ENCODE peak calls at places on chromosomes 2 and 18, in five cellular contexts. F is K562, D is SK-N-SH, L is A549, E is IMR-90. I is an unnamed sample.
A peak's percentile ranks its signal among the peaks of the same experiment; 100 is the strongest.

GRCh38 chr2:36485521-36485920 is 112.4 kb downstream of the FEZ2 start:
- DNase-seq in F (no peak), D (no peak), L (no peak), E (peak; percentile 94), I (no peak)

GRCh38 chr2:85577386-85578242 is at the start of gene VAMP8:
- DNase-seq in F (peak; percentile 86), D (no peak), L (no peak), E (no peak), I (no peak)

GRCh38 chr2:45962522-45962921 is 311.0 kb downstream of the PRKCE start:
- DNase-seq in F (no peak), D (peak; percentile 68), L (no peak), E (peak; percentile 84), I (no peak)

GRCh38 chr2:234564719-234565118 is 67.8 kb upstream of the ARL4C start:
- DNase-seq in F (no peak), D (peak; percentile 55), L (no peak), E (peak; percentile 80), I (no peak)

GRCh38 chr18:11570073-11570588 is 39.3 kb upstream of the SLC35G4 start:
- DNase-seq in F (no peak), D (no peak), L (no peak), E (no peak), I (no peak)

GRCh38 chr2:128622371-128622770 is 303.7 kb upstream of the HS6ST1 start:
- DNase-seq in F (no peak), D (no peak), L (no peak), E (no peak), I (no peak)

GRCh38 chr2:138708682-138709241 is 71.4 kb downstream of the NXPH2 start:
- DNase-seq in F (no peak), D (no peak), L (no peak), E (peak; percentile 34), I (no peak)

GRCh38 chr2:178279142-178279541 is 84.8 kb downstream of the OSBPL6 start:
- DNase-seq in F (no peak), D (no peak), L (no peak), E (peak; percentile 93), I (no peak)

GRCh38 chr2:207086136-207086535 is 79.6 kb downstream of the KLF7 start:
- DNase-seq in F (no peak), D (no peak), L (no peak), E (no peak), I (no peak)

GRCh38 chr2:120736202-120736954 is 710 bp downstream of the GLI2 start:
- DNase-seq in F (no peak), D (peak; percentile 72), L (peak; percentile 40), E (no peak), I (no peak)

GRCh38 chr2:40043191-40043590 is 264.1 kb upstream of the THUMPD2 start:
- DNase-seq in F (no peak), D (no peak), L (no peak), E (peak; percentile 71), I (no peak)

GRCh38 chr2:191637182-191638078 is 40.5 kb upstream of the NABP1 start:
- DNase-seq in F (peak; percentile 25), D (no peak), L (peak; percentile 21), E (peak; percentile 71), I (no peak)

GRCh38 chr18:41324020-41324791 is 630.8 kb upstream of the PIK3C3 start:
- DNase-seq in F (no peak), D (no peak), L (no peak), E (peak; percentile 17), I (no peak)

GRCh38 chr2:162086904-162087303 is 12.9 kb upstream of the DPP4 start:
- DNase-seq in F (no peak), D (no peak), L (no peak), E (no peak), I (no peak)

GRCh38 chr2:774436-774835 is 97.2 kb upstream of the TMEM18 start:
- DNase-seq in F (no peak), D (no peak), L (no peak), E (no peak), I (no peak)

GRCh38 chr2:144748443-144748842 is 228.5 kb upstream of the ZEB2 start:
- DNase-seq in F (no peak), D (no peak), L (no peak), E (no peak), I (no peak)

GRCh38 chr2:157822993-157823392 is 53.1 kb downstream of the ACVR1 start:
- DNase-seq in F (no peak), D (no peak), L (no peak), E (peak; percentile 83), I (no peak)

GRCh38 chr2:120958623-120959366 is 223.1 kb downstream of the GLI2 start:
- DNase-seq in F (peak; percentile 62), D (peak; percentile 66), L (no peak), E (no peak), I (no peak)

GRCh38 chr2:86446060-86446459 is 4.9 kb downstream of the KDM3A start:
- DNase-seq in F (no peak), D (no peak), L (no peak), E (no peak), I (no peak)

GRCh38 chr2:69241039-69241586 is 145.9 kb downstream of the GFPT1 start:
- DNase-seq in F (no peak), D (no peak), L (no peak), E (no peak), I (no peak)

GRCh38 chr2:8642332-8643078 is 39.4 kb upstream of the ID2 start:
- DNase-seq in F (no peak), D (peak; percentile 66), L (no peak), E (no peak), I (no peak)

GRCh38 chr2:236698008-236698407 is 128.4 kb downstream of the ACKR3 start:
- DNase-seq in F (no peak), D (no peak), L (no peak), E (no peak), I (no peak)

GRCh38 chr2:9269695-9270365 is 63.2 kb downstream of the ASAP2 start:
- DNase-seq in F (no peak), D (no peak), L (no peak), E (no peak), I (no peak)

DNA sequence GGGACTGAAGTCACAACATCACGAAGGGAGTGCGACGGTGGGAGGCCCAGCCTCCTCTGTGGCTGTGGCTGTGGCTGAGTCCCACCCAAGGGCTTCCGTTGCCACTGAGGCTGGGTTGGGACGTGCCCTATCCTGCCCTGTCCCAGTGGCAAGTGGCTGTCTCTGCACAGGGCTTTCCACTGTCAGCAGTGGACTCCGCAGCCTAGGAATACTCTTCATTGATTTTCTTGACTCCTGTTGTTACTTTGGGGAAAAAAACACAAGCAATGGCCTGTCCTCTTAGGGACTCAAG is 122.7 kb downstream of the RAB3GAP1 start:
- DNase-seq in F (no peak), D (no peak), L (no peak), E (no peak), I (no peak)
- TF ChIP-seq RCOR1 in F (no peak), D (no peak), L (no peak), E (no peak), I (no peak)

GRCh38 chr18:24054130-24054529 is 39.6 kb downstream of the TTC39C start:
- DNase-seq in F (no peak), D (no peak), L (no peak), E (peak; percentile 47), I (no peak)
- TF ChIP-seq RCOR1 in F (no peak), D (no peak), L (no peak), E (no peak), I (no peak)

DNA sequence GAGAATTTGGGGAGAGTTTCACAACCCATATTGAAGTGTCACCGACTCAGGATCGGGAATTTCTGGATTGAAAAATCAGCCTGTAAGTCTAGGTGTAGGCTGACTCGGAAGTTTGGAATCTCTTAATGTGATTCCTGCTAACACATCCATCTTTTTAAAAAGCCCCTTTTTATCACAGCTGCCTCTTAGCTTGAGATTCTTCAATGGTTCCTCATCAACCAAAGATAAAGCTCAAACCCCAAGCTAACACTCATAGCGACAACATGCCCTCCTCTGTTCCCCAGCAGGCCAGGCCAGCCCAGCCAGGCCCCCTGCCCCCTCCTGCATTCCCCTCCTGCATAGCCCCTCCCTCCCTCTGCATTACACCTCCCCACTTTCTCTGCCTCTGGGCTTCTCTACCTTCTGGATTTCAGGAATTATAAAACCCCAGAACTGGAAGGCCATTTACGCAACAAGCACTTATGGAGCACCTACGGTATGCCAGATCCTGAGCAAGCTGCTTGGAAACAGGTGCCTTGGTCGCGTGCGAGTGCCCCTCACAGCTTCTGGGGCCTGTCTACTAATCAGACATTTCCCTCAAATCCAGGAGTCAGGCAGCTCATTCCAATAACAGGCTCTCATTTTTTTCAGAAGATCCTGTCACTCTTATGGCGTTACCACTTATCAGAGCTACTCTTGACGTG is 63.4 kb downstream of the EMX1 start:
- DNase-seq in F (no peak), D (no peak), L (no peak), E (peak; percentile 58), I (no peak)
- TF ChIP-seq RCOR1 in F (no peak), D (no peak), L (no peak), E (no peak), I (no peak)

GRCh38 chr2:230441188-230441897 is 25.3 kb downstream of the SP100 start:
- DNase-seq in F (no peak), D (no peak), L (no peak), E (peak; percentile 73), I (peak; percentile 35)
- TF ChIP-seq RCOR1 in F (no peak), D (no peak), L (no peak), E (no peak), I (no peak)

DNA sequence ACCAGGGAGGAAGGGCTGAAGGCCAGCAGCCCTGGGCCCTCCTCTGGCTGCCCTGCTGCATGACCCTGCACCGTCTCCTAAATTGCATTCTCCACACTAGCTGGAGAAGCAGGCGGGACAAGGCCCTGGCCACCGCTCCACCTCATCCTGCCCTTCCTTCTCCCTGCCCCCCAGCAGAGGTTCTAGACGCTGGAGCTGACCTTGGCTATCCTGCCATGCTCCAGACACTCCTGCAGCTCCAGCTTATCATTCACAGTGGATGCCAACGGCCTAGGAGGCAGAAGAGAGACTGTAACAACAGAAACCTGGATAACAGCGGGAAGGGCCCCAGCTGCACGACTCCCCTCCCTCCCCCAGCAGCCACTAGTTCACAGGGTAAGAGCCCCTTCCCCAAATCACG is 68.4 kb upstream of the POMC start:
- DNase-seq in F (no peak), D (no peak), L (no peak), E (no peak), I (no peak)
- TF ChIP-seq RCOR1 in F (no peak), D (no peak), L (no peak), E (no peak), I (no peak)

DNA sequence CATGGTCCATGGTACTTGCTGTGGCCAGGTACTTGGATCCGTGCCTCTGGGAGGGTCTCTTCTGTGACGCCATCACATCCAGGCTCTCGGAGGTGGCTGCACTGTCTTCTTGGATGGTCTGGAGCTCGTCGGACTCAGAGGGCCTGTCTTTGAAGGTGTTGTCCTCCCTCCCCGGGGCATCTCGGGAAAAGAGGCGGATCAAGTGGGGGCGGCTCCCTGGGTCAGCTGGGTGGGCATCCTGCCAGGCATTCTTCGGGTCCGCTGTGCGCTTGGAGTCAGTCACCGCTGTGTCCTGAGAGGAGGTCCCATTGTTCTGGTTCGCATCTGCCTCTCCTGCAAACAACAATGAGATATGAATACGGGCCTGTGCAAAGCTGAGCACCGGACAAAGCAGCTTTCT is 115.6 kb downstream of the MBP start:
- DNase-seq in F (no peak), D (no peak), L (no peak), E (no peak), I (no peak)
- TF ChIP-seq RCOR1 in F (no peak), D (no peak), L (no peak), E (no peak), I (no peak)